ENCODE peak calls at places on chromosomes 11 and 22, in nine cellular contexts. One of them, this sample, is unnamed.

GRCh38 chr11:16985297-16985696 is 28.9 kb downstream of the PLEKHA7 start:
- DNase-seq in progenitor cell of endocrine pancreas: no peak
- DNase-seq in gastrocnemius medialis: no peak
- DNase-seq in right lobe of liver: peak
- DNase-seq in CD8-positive, alpha-beta T cell: no peak
- DNase-seq in AG04450: no peak
- DNase-seq in OCI-LY7: no peak
- DNase-seq in hepatocyte: peak
- DNase-seq in PC-3: no peak
- DNase-seq in this sample: no peak

GRCh38 chr11:56783448-56784041 is 35.0 kb upstream of the OR9G4 start:
- DNase-seq in progenitor cell of endocrine pancreas: no peak
- DNase-seq in gastrocnemius medialis: no peak
- DNase-seq in right lobe of liver: no peak
- DNase-seq in CD8-positive, alpha-beta T cell: no peak
- DNase-seq in AG04450: peak
- DNase-seq in OCI-LY7: peak
- DNase-seq in hepatocyte: peak
- DNase-seq in PC-3: peak
- DNase-seq in this sample: peak

GRCh38 chr11:130449246-130449990 is 973 bp downstream of the ADAMTS15 start:
- DNase-seq in progenitor cell of endocrine pancreas: no peak
- DNase-seq in gastrocnemius medialis: no peak
- DNase-seq in right lobe of liver: no peak
- DNase-seq in CD8-positive, alpha-beta T cell: no peak
- DNase-seq in AG04450: no peak
- DNase-seq in OCI-LY7: no peak
- DNase-seq in hepatocyte: no peak
- DNase-seq in PC-3: no peak
- DNase-seq in this sample: no peak

GRCh38 chr11:63944987-63945386 is 6.2 kb downstream of the NAA40 start:
- DNase-seq in progenitor cell of endocrine pancreas: no peak
- DNase-seq in gastrocnemius medialis: peak
- DNase-seq in right lobe of liver: peak
- DNase-seq in CD8-positive, alpha-beta T cell: no peak
- DNase-seq in AG04450: no peak
- DNase-seq in OCI-LY7: no peak
- DNase-seq in hepatocyte: peak
- DNase-seq in PC-3: no peak
- DNase-seq in this sample: no peak

GRCh38 chr11:37525336-37525735 is 927.3 kb upstream of the RAG2 start:
- DNase-seq in progenitor cell of endocrine pancreas: no peak
- DNase-seq in gastrocnemius medialis: no peak
- DNase-seq in right lobe of liver: no peak
- DNase-seq in CD8-positive, alpha-beta T cell: no peak
- DNase-seq in AG04450: no peak
- DNase-seq in OCI-LY7: no peak
- DNase-seq in hepatocyte: no peak
- DNase-seq in PC-3: peak
- DNase-seq in this sample: no peak

GRCh38 chr11:103953797-103954495 is 82.5 kb upstream of the DDI1 start:
- DNase-seq in progenitor cell of endocrine pancreas: no peak
- DNase-seq in gastrocnemius medialis: no peak
- DNase-seq in right lobe of liver: no peak
- DNase-seq in CD8-positive, alpha-beta T cell: no peak
- DNase-seq in AG04450: no peak
- DNase-seq in OCI-LY7: no peak
- DNase-seq in hepatocyte: no peak
- DNase-seq in PC-3: no peak
- DNase-seq in this sample: no peak

GRCh38 chr22:31055322-31056159 is 25.6 kb upstream of the SMTN start:
- DNase-seq in progenitor cell of endocrine pancreas: peak
- DNase-seq in gastrocnemius medialis: peak
- DNase-seq in right lobe of liver: peak
- DNase-seq in CD8-positive, alpha-beta T cell: no peak
- DNase-seq in AG04450: peak
- DNase-seq in OCI-LY7: no peak
- DNase-seq in hepatocyte: peak
- DNase-seq in PC-3: peak
- DNase-seq in this sample: peak

GRCh38 chr11:73396985-73397384 is 20.8 kb downstream of the RELT start:
- DNase-seq in progenitor cell of endocrine pancreas: no peak
- DNase-seq in gastrocnemius medialis: peak
- DNase-seq in right lobe of liver: no peak
- DNase-seq in CD8-positive, alpha-beta T cell: no peak
- DNase-seq in AG04450: no peak
- DNase-seq in OCI-LY7: no peak
- DNase-seq in hepatocyte: no peak
- DNase-seq in PC-3: no peak
- DNase-seq in this sample: no peak

GRCh38 chr11:47348859-47349258 is 3.6 kb downstream of the MYBPC3 start:
- DNase-seq in progenitor cell of endocrine pancreas: no peak
- DNase-seq in gastrocnemius medialis: no peak
- DNase-seq in right lobe of liver: no peak
- DNase-seq in CD8-positive, alpha-beta T cell: no peak
- DNase-seq in AG04450: no peak
- DNase-seq in OCI-LY7: peak
- DNase-seq in hepatocyte: no peak
- DNase-seq in PC-3: peak
- DNase-seq in this sample: peak

GRCh38 chr11:59173080-59173963 is 1.4 kb downstream of the DTX4 start:
- DNase-seq in progenitor cell of endocrine pancreas: peak
- DNase-seq in gastrocnemius medialis: no peak
- DNase-seq in right lobe of liver: peak
- DNase-seq in CD8-positive, alpha-beta T cell: no peak
- DNase-seq in AG04450: no peak
- DNase-seq in OCI-LY7: no peak
- DNase-seq in hepatocyte: peak
- DNase-seq in PC-3: no peak
- DNase-seq in this sample: peak

GRCh38 chr11:1597331-1597741 is 758 bp downstream of the KRTAP5-2 start:
- DNase-seq in progenitor cell of endocrine pancreas: no peak
- DNase-seq in gastrocnemius medialis: no peak
- DNase-seq in right lobe of liver: no peak
- DNase-seq in CD8-positive, alpha-beta T cell: no peak
- DNase-seq in AG04450: no peak
- DNase-seq in OCI-LY7: no peak
- DNase-seq in hepatocyte: no peak
- DNase-seq in PC-3: peak
- DNase-seq in this sample: no peak

GRCh38 chr11:17596310-17596669 is 49.2 kb downstream of the OTOG start:
- DNase-seq in progenitor cell of endocrine pancreas: no peak
- DNase-seq in gastrocnemius medialis: no peak
- DNase-seq in right lobe of liver: no peak
- DNase-seq in CD8-positive, alpha-beta T cell: no peak
- DNase-seq in AG04450: no peak
- DNase-seq in OCI-LY7: no peak
- DNase-seq in hepatocyte: no peak
- DNase-seq in PC-3: no peak
- DNase-seq in this sample: no peak

GRCh38 chr11:119318240-119319135 is 1.6 kb upstream of the MCAM start:
- DNase-seq in progenitor cell of endocrine pancreas: no peak
- DNase-seq in gastrocnemius medialis: no peak
- DNase-seq in right lobe of liver: no peak
- DNase-seq in CD8-positive, alpha-beta T cell: no peak
- DNase-seq in AG04450: no peak
- DNase-seq in OCI-LY7: peak
- DNase-seq in hepatocyte: no peak
- DNase-seq in PC-3: peak
- DNase-seq in this sample: no peak

GRCh38 chr11:130202818-130203671 is 43.5 kb downstream of the ST14 start:
- DNase-seq in progenitor cell of endocrine pancreas: no peak
- DNase-seq in gastrocnemius medialis: no peak
- DNase-seq in right lobe of liver: peak
- DNase-seq in CD8-positive, alpha-beta T cell: no peak
- DNase-seq in AG04450: no peak
- DNase-seq in OCI-LY7: no peak
- DNase-seq in hepatocyte: no peak
- DNase-seq in PC-3: no peak
- DNase-seq in this sample: no peak

GRCh38 chr11:66347425-66348276 is at the start of gene B4GAT1:
- DNase-seq in progenitor cell of endocrine pancreas: peak
- DNase-seq in gastrocnemius medialis: peak
- DNase-seq in right lobe of liver: peak
- DNase-seq in CD8-positive, alpha-beta T cell: peak
- DNase-seq in AG04450: peak
- DNase-seq in OCI-LY7: peak
- DNase-seq in hepatocyte: peak
- DNase-seq in PC-3: peak
- DNase-seq in this sample: peak

GRCh38 chr22:22591348-22592299 is 32.6 kb upstream of the PRAME start:
- DNase-seq in progenitor cell of endocrine pancreas: no peak
- DNase-seq in gastrocnemius medialis: no peak
- DNase-seq in right lobe of liver: no peak
- DNase-seq in CD8-positive, alpha-beta T cell: no peak
- DNase-seq in AG04450: no peak
- DNase-seq in OCI-LY7: peak
- DNase-seq in hepatocyte: no peak
- DNase-seq in PC-3: peak
- DNase-seq in this sample: no peak

GRCh38 chr11:76238551-76238950 is 32.2 kb upstream of the WNT11 start:
- DNase-seq in progenitor cell of endocrine pancreas: no peak
- DNase-seq in gastrocnemius medialis: no peak
- DNase-seq in right lobe of liver: no peak
- DNase-seq in CD8-positive, alpha-beta T cell: no peak
- DNase-seq in AG04450: no peak
- DNase-seq in OCI-LY7: no peak
- DNase-seq in hepatocyte: no peak
- DNase-seq in PC-3: no peak
- DNase-seq in this sample: no peak

GRCh38 chr11:76239483-76240142 is 33.3 kb upstream of the WNT11 start:
- DNase-seq in progenitor cell of endocrine pancreas: no peak
- DNase-seq in gastrocnemius medialis: no peak
- DNase-seq in right lobe of liver: no peak
- DNase-seq in CD8-positive, alpha-beta T cell: no peak
- DNase-seq in AG04450: no peak
- DNase-seq in OCI-LY7: no peak
- DNase-seq in hepatocyte: no peak
- DNase-seq in PC-3: no peak
- DNase-seq in this sample: no peak

GRCh38 chr11:76237041-76237649 is 30.8 kb upstream of the WNT11 start:
- DNase-seq in progenitor cell of endocrine pancreas: no peak
- DNase-seq in gastrocnemius medialis: no peak
- DNase-seq in right lobe of liver: no peak
- DNase-seq in CD8-positive, alpha-beta T cell: no peak
- DNase-seq in AG04450: no peak
- DNase-seq in OCI-LY7: no peak
- DNase-seq in hepatocyte: no peak
- DNase-seq in PC-3: no peak
- DNase-seq in this sample: no peak

GRCh38 chr11:76236092-76237026 is 30.1 kb upstream of the WNT11 start:
- DNase-seq in progenitor cell of endocrine pancreas: peak
- DNase-seq in gastrocnemius medialis: no peak
- DNase-seq in right lobe of liver: no peak
- DNase-seq in CD8-positive, alpha-beta T cell: no peak
- DNase-seq in AG04450: no peak
- DNase-seq in OCI-LY7: no peak
- DNase-seq in hepatocyte: peak
- DNase-seq in PC-3: peak
- DNase-seq in this sample: peak

DNA sequence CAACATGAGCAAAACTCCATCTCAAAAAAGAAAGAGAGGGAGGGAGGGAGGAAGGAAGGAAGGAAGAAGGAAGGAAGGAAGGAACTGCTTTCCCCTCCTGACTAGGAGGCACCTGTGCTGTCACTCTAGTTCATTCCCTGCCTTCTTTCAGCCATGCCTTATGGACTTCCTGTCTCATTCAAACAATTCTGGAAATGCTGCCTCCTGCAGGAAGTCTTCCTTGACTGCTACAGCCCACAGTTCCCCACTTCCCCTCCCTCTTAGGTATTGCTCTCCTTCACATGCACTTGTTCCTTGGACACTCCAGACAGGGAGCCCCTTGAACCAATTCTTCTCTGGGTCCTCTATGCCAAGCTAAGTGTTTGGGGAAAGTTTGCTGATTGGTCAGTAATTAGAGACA is 31.6 kb upstream of the WNT11 start:
- DNase-seq in progenitor cell of endocrine pancreas: no peak
- DNase-seq in gastrocnemius medialis: no peak
- DNase-seq in right lobe of liver: no peak
- DNase-seq in CD8-positive, alpha-beta T cell: no peak
- DNase-seq in AG04450: no peak
- DNase-seq in OCI-LY7: no peak
- DNase-seq in hepatocyte: peak
- DNase-seq in PC-3: peak
- DNase-seq in this sample: peak
- TF ChIP-seq CTCF in progenitor cell of endocrine pancreas: no peak
- TF ChIP-seq CTCF in gastrocnemius medialis: no peak
- TF ChIP-seq CTCF in right lobe of liver: no peak
- TF ChIP-seq CTCF in CD8-positive, alpha-beta T cell: no peak
- TF ChIP-seq CTCF in AG04450: peak
- TF ChIP-seq CTCF in OCI-LY7: peak
- TF ChIP-seq CTCF in hepatocyte: no peak
- TF ChIP-seq CTCF in PC-3: peak
- TF ChIP-seq CTCF in this sample: no peak

GRCh38 chr22:42401562-42402334 is 30.5 kb downstream of the NFAM1 start:
- DNase-seq in progenitor cell of endocrine pancreas: no peak
- DNase-seq in gastrocnemius medialis: no peak
- DNase-seq in right lobe of liver: no peak
- DNase-seq in CD8-positive, alpha-beta T cell: no peak
- DNase-seq in AG04450: no peak
- DNase-seq in OCI-LY7: no peak
- DNase-seq in hepatocyte: no peak
- DNase-seq in PC-3: peak
- DNase-seq in this sample: no peak
- TF ChIP-seq CTCF in progenitor cell of endocrine pancreas: no peak
- TF ChIP-seq CTCF in gastrocnemius medialis: no peak
- TF ChIP-seq CTCF in right lobe of liver: no peak
- TF ChIP-seq CTCF in CD8-positive, alpha-beta T cell: no peak
- TF ChIP-seq CTCF in AG04450: no peak
- TF ChIP-seq CTCF in OCI-LY7: no peak
- TF ChIP-seq CTCF in hepatocyte: no peak
- TF ChIP-seq CTCF in PC-3: no peak
- TF ChIP-seq CTCF in this sample: no peak

GRCh38 chr11:13535819-13536218 is 40.0 kb upstream of the PTH start:
- DNase-seq in progenitor cell of endocrine pancreas: no peak
- DNase-seq in gastrocnemius medialis: no peak
- DNase-seq in right lobe of liver: no peak
- DNase-seq in CD8-positive, alpha-beta T cell: no peak
- DNase-seq in AG04450: no peak
- DNase-seq in OCI-LY7: peak
- DNase-seq in hepatocyte: no peak
- DNase-seq in PC-3: peak
- DNase-seq in this sample: no peak
- TF ChIP-seq CTCF in progenitor cell of endocrine pancreas: no peak
- TF ChIP-seq CTCF in gastrocnemius medialis: no peak
- TF ChIP-seq CTCF in right lobe of liver: no peak
- TF ChIP-seq CTCF in CD8-positive, alpha-beta T cell: no peak
- TF ChIP-seq CTCF in AG04450: no peak
- TF ChIP-seq CTCF in OCI-LY7: peak
- TF ChIP-seq CTCF in hepatocyte: no peak
- TF ChIP-seq CTCF in PC-3: no peak
- TF ChIP-seq CTCF in this sample: no peak

DNA sequence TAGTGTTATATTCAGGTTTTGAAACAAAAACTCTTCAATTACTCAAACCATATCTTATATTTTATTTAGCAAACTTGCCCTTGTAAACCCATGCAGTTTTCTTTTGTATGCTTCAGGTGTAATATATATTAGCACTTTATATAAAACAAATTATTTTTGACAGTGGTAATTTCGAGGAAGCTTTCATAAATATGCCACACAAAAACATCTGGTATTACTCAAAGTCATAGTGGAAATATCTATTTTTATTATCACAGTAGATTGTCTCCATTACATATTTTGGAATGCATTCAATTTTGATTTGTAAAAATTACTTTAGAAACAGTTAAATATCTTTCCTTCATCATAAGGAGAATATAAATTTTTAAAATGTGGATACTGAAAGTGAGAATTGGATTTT is 89.1 kb upstream of the FIBIN start:
- DNase-seq in progenitor cell of endocrine pancreas: no peak
- DNase-seq in gastrocnemius medialis: no peak
- DNase-seq in right lobe of liver: no peak
- DNase-seq in CD8-positive, alpha-beta T cell: no peak
- DNase-seq in AG04450: no peak
- DNase-seq in OCI-LY7: no peak
- DNase-seq in hepatocyte: no peak
- DNase-seq in PC-3: no peak
- DNase-seq in this sample: no peak
- TF ChIP-seq CTCF in progenitor cell of endocrine pancreas: no peak
- TF ChIP-seq CTCF in gastrocnemius medialis: no peak
- TF ChIP-seq CTCF in right lobe of liver: no peak
- TF ChIP-seq CTCF in CD8-positive, alpha-beta T cell: no peak
- TF ChIP-seq CTCF in AG04450: no peak
- TF ChIP-seq CTCF in OCI-LY7: no peak
- TF ChIP-seq CTCF in hepatocyte: no peak
- TF ChIP-seq CTCF in PC-3: no peak
- TF ChIP-seq CTCF in this sample: no peak

This sample was measured in Calu3.